ENCODE peak calls at places on chromosomes 16 and 17, in four cellular contexts. U is stomach, S is esophagus muscularis mucosa, N is upper lobe of left lung. D is an unnamed sample.

GRCh38 chr17:78408476-78409020 is 30.1 kb downstream of the PGS1 start:
- DNase-seq in U (no peak), S (no peak), N (no peak), D (no peak)

GRCh38 chr17:55175788-55176425 is 88.9 kb upstream of the HLF start:
- DNase-seq in U (no peak), S (no peak), N (no peak), D (no peak)

GRCh38 chr16:22400899-22401298 is 26.5 kb upstream of the CDR2 start:
- DNase-seq in U (no peak), S (no peak), N (peak), D (no peak)

GRCh38 chr17:45077643-45078042 is 16.5 kb downstream of the NMT1 start:
- DNase-seq in U (no peak), S (no peak), N (no peak), D (no peak)

GRCh38 chr17:71779482-71779881 is 341.3 kb upstream of the SOX9 start:
- DNase-seq in U (no peak), S (no peak), N (no peak), D (no peak)

GRCh38 chr17:11240841-11241610 is at the start of gene SHISA6:
- DNase-seq in U (no peak), S (no peak), N (no peak), D (no peak)

GRCh38 chr16:57270221-57271062 is 14.0 kb downstream of the PLLP start:
- DNase-seq in U (no peak), S (no peak), N (peak), D (no peak)

GRCh38 chr17:4796550-4796915 is 569 bp downstream of the PSMB6 start:
- DNase-seq in U (no peak), S (no peak), N (no peak), D (no peak)

GRCh38 chr17:43784628-43785101 is 4.4 kb downstream of the CFAP97D1 start:
- DNase-seq in U (no peak), S (no peak), N (no peak), D (no peak)

GRCh38 chr17:2374549-2375285 is 26.1 kb downstream of the MNT start:
- DNase-seq in U (no peak), S (no peak), N (no peak), D (no peak)

GRCh38 chr16:87017388-87018012 is 299.7 kb downstream of the C16orf95 start:
- DNase-seq in U (no peak), S (no peak), N (no peak), D (no peak)

DNA sequence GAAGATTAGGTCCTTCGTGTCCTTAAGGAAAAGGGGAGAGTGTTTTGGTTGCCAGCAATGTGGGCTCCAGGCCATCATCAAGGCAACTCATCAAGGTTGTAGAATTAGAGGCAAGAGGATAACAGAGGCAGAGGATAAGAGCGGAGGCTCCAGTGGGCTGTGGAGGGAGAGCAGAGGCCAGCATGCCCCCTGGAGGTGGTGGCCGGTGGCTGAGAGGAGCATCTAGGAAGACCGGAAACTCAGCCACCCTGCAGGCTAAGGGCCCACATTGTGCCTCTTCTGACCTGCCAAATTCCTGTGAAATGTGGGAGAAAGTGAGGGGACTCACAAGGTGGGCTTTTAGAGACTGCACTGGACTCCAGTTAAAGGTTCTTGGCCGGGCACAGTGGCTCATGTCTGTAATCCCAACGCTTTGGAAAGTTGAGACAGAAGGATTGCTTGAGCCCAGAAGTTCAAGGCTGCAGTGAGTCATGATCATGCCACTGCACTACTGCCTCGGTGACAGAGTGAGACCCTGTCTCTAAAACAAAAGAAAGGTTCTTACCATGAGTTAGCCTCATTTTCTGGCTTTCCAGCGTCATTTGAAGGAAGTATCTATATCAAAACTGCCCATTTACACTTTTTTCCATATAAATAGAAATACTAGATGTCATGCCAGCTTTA is 62.7 kb upstream of the ADORA2B start:
- DNase-seq in U (no peak), S (no peak), N (no peak), D (no peak)
- TF ChIP-seq EP300 in U (no peak), S (no peak), N (no peak), D (no peak)

DNA sequence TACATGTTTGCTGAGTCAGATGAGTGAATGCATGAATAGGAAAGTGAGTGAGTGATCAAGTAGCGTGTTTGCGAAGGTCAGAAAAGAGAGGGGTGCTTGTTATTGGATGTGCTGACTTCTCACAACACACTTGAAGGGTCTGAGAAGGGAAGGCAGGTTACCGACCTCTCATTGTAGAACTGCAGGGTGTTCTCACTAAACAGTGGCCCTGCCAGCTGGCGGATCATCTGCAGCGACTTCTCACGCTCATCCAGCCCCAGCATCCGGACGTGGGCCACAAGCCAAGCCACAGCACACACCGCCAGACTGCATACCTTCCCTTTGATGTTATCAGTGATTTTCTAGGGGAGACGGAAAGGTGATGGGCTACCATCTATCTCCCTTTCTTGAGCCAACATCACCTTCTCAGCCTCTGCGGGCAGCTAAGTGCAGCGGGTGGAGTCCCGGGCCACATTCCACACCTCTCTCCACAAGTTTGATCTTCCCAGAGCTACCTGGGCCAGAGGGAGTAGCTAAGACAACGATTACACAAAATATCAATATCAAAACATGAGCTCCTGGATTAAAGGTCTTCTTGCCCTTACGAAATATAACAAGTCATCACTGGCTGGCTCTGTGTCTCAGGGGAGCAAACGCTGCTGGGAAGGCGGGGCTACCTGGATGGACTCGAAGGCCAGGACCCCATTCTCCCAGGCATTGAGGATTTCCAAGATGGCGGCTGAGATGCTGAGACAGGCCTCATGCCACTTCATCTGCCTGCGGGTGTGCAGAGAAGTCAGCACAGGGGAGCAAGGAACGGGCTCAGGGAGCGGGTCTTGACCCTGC is 11.0 kb downstream of the CSF3 start:
- DNase-seq in U (no peak), S (no peak), N (no peak), D (peak)
- TF ChIP-seq EP300 in U (no peak), S (no peak), N (no peak), D (no peak)

DNA sequence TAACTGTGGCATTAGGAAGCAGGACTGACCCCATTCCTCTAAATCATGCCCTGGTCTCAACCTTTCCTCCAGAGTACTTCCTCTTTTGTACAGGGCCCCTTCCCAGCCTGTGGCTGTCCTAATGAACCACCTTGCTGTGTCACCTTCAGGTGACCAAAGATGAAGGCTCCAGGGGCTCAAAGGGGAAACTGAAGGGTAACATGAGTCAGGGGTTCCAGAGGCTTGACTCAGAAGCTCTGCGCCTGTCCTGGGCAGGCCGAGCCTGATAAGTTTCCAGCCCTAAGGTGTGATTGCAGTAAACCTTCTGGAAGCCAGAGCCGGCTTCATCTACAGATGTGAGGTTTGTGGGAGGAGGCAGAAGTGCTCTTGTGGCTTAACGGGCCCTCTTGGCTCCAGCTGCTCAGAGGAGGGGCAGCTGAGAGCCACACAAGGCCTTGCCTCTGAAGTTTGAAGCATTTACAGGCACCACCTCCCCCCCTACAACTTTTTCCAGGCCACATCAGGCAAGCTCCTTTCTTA is 149.8 kb downstream of the CLEC16A start:
- DNase-seq in U (no peak), S (no peak), N (peak), D (no peak)
- TF ChIP-seq EP300 in U (no peak), S (no peak), N (no peak), D (no peak)

GRCh38 chr17:980406-981291 is 1.1 kb upstream of the NXN start:
- DNase-seq in U (peak), S (no peak), N (peak), D (peak)

GRCh38 chr17:981292-981658 is 1.7 kb upstream of the NXN start:
- DNase-seq in U (no peak), S (no peak), N (no peak), D (no peak)

GRCh38 chr17:987931-988330 is 8.4 kb upstream of the NXN start:
- DNase-seq in U (no peak), S (no peak), N (no peak), D (no peak)

GRCh38 chr17:988561-988960 is 8.4 kb upstream of the TIMM22 start:
- DNase-seq in U (no peak), S (no peak), N (no peak), D (no peak)

DNA sequence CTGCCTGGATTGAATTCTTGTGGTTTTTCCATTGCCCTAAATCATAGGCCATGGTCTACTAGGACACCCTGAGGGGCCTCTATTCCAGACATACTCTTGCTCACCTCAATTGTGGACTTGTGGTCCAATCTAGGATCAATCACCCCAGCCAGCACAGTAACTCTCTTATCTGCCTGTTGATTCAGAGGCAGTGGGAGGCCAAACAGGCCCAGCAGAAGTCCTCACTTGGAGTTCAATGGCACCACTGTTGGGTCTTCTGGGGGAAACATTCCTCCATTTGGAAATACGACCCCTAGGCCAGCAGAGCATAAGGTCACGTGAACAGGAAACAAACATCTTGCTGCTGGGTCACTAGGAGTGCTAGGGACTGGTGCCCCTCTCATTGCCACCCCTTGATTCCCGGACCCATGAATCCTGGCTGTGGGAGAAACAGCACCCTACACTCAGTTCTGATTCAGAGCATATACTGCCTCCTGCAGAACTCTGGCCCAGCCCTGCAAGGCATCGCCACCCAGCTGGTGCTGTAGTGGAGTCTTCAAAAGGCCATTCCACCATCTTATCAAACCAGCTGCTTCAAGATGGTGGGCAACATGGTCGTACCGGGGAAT is 6.8 kb upstream of the NXN start:
- DNase-seq in U (no peak), S (no peak), N (no peak), D (no peak)
- TF ChIP-seq EP300 in U (no peak), S (no peak), N (no peak), D (no peak)

GRCh38 chr17:34958438-34958837 is 2.8 kb downstream of the CCT6B start:
- DNase-seq in U (no peak), S (no peak), N (no peak), D (no peak)

GRCh38 chr17:34961093-34961911 is at the start of the genes CCT6B and ZNF830:
- DNase-seq in U (peak), S (peak), N (peak), D (peak)
- TF ChIP-seq EP300 in U (no peak), S (no peak), N (peak), D (no peak)

GRCh38 chr17:50967795-50968194 is 101.6 kb upstream of the TOB1 start:
- DNase-seq in U (no peak), S (no peak), N (no peak), D (no peak)
- TF ChIP-seq EP300 in U (no peak), S (no peak), N (no peak), D (no peak)